ENCODE peak calls at places on chromosomes 2 and 18, in ten cellular contexts. Y, H, G, V, A, L, P, X, T and S are unnamed samples. For H3K4me1 and H3K27me3, the result is how much of the 10 kb centered on the place peaks cover.

GRCh38 chr2:238498691-238499295 is 72.1 kb downstream of the ASB1 start:
- DNase-seq in Y (no peak), H (no peak), G (no peak), V (peak), A (no peak), L (no peak), P (no peak), X (no peak), T (no peak), S (no peak)

GRCh38 chr2:181546086-181546485 is 88.9 kb downstream of the ITGA4 start:
- DNase-seq in Y (no peak), H (peak), G (no peak), V (no peak), A (no peak), L (no peak), P (peak), X (no peak), T (no peak), S (no peak)

GRCh38 chr2:108928660-108929377 is 60.2 kb downstream of the EDAR start:
- DNase-seq in Y (no peak), H (no peak), G (no peak), V (peak), A (no peak), L (no peak), P (no peak), X (no peak), T (peak), S (no peak)

GRCh38 chr2:70921839-70922590 is 13.7 kb upstream of the ATP6V1B1 start:
- DNase-seq in Y (no peak), H (no peak), G (no peak), V (no peak), A (no peak), L (no peak), P (peak), X (no peak), T (no peak), S (no peak)

GRCh38 chr2:218962859-218963492 is 3.5 kb downstream of the CDK5R2 start:
- DNase-seq in Y (peak), H (peak), G (peak), V (no peak), A (peak), L (peak), P (peak), X (peak), T (peak), S (peak)

GRCh38 chr2:96945011-96945410 is 41.4 kb downstream of the FAM178B start:
- DNase-seq in Y (no peak), H (no peak), G (no peak), V (no peak), A (no peak), L (no peak), P (no peak), X (no peak), T (no peak), S (peak)

GRCh38 chr2:150387586-150388288 is 99.7 kb downstream of the RND3 start:
- DNase-seq in Y (no peak), H (no peak), G (no peak), V (no peak), A (no peak), L (no peak), P (no peak), X (no peak), T (no peak), S (peak)

GRCh38 chr2:65340898-65341681 is 91.3 kb downstream of the SPRED2 start:
- DNase-seq in Y (no peak), H (no peak), G (no peak), V (no peak), A (no peak), L (no peak), P (no peak), X (no peak), T (no peak), S (no peak)

GRCh38 chr2:199430219-199430618 is 27.5 kb downstream of the SATB2 start:
- DNase-seq in Y (no peak), H (no peak), G (no peak), V (no peak), A (no peak), L (no peak), P (no peak), X (no peak), T (no peak), S (no peak)

GRCh38 chr2:63888490-63889402 is 47.0 kb downstream of the UGP2 start:
- DNase-seq in Y (no peak), H (peak), G (peak), V (no peak), A (peak), L (peak), P (peak), X (peak), T (no peak), S (no peak)

GRCh38 chr2:120629241-120629895 is 106.3 kb upstream of the GLI2 start:
- DNase-seq in Y (no peak), H (no peak), G (no peak), V (peak), A (no peak), L (no peak), P (no peak), X (no peak), T (no peak), S (no peak)

GRCh38 chr2:238097201-238097987 is 2.7 kb upstream of the ESPNL start:
- DNase-seq in Y (no peak), H (no peak), G (no peak), V (no peak), A (no peak), L (no peak), P (no peak), X (no peak), T (no peak), S (peak)

GRCh38 chr18:36469471-36469870 is 172.0 kb downstream of the FHOD3 start:
- DNase-seq in Y (no peak), H (no peak), G (no peak), V (no peak), A (no peak), L (no peak), P (no peak), X (no peak), T (no peak), S (peak)

GRCh38 chr18:34158881-34159690 is 65.6 kb downstream of the NOL4 start:
- DNase-seq in Y (peak), H (no peak), G (peak), V (peak), A (no peak), L (peak), P (peak), X (no peak), T (peak), S (peak)

GRCh38 chr2:178018141-178018540 is 54.4 kb downstream of the PDE11A start:
- DNase-seq in Y (no peak), H (no peak), G (no peak), V (no peak), A (no peak), L (no peak), P (no peak), X (no peak), T (no peak), S (peak)

GRCh38 chr2:99488587-99488998 is 1.2 kb downstream of the REV1 start:
- DNase-seq in Y (no peak), H (peak), G (no peak), V (no peak), A (no peak), L (no peak), P (peak), X (no peak), T (no peak), S (no peak)

GRCh38 chr2:208984376-208985100 is 439.3 kb upstream of the MAP2 start:
- DNase-seq in Y (no peak), H (peak), G (no peak), V (no peak), A (no peak), L (no peak), P (no peak), X (no peak), T (no peak), S (no peak)

GRCh38 chr18:54222922-54223567 is 1.4 kb downstream of the MBD2 start:
- DNase-seq in Y (no peak), H (no peak), G (no peak), V (no peak), A (peak), L (no peak), P (no peak), X (peak), T (no peak), S (no peak)

GRCh38 chr2:25879133-25879730 is 945 bp upstream of the ASXL2 start:
- DNase-seq in Y (no peak), H (peak), G (no peak), V (no peak), A (no peak), L (no peak), P (peak), X (no peak), T (no peak), S (no peak)

GRCh38 chr18:54263904-54264336 is 5.4 kb upstream of the POLI start:
- DNase-seq in Y (no peak), H (no peak), G (no peak), V (no peak), A (no peak), L (no peak), P (no peak), X (no peak), T (no peak), S (no peak)

GRCh38 chr18:33706391-33706790 is 128.4 kb downstream of the ASXL3 start:
- DNase-seq in Y (no peak), H (no peak), G (no peak), V (no peak), A (no peak), L (no peak), P (peak), X (no peak), T (no peak), S (no peak)

GRCh38 chr2:204972606-204973336 is 427.5 kb downstream of the PARD3B start:
- DNase-seq in Y (no peak), H (no peak), G (no peak), V (no peak), A (no peak), L (no peak), P (no peak), X (no peak), T (no peak), S (no peak)

DNA sequence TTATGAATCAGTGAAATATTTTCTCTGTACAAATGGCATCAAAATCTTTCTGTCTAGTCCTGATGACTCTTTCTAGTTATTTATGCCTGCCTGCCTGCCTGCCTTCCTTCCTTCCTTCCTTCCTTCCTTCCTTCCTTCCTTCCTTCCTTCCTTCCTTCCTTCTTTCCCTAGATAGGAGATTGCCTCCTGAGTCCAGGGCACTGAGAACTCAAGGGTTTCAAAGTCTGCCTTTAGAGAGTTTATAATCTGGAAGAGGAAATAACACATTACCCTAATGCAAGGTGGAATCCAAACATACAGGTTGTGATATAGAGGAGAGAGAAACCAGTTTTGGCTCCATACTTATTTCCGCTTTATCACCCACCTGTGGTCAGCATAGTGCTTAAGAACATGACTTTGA is 98.1 kb upstream of the SERPINE2 start:
- DNase-seq in Y (no peak), H (no peak), G (no peak), V (no peak), A (no peak), L (no peak), P (no peak), X (no peak), T (no peak), S (no peak)
- H3K4me1 ChIP-seq in Y (under half), H (under half), G (under half), V (under half), A (under half), L (under half), P (under half), X (under half), T (under half), S (under half)

DNA sequence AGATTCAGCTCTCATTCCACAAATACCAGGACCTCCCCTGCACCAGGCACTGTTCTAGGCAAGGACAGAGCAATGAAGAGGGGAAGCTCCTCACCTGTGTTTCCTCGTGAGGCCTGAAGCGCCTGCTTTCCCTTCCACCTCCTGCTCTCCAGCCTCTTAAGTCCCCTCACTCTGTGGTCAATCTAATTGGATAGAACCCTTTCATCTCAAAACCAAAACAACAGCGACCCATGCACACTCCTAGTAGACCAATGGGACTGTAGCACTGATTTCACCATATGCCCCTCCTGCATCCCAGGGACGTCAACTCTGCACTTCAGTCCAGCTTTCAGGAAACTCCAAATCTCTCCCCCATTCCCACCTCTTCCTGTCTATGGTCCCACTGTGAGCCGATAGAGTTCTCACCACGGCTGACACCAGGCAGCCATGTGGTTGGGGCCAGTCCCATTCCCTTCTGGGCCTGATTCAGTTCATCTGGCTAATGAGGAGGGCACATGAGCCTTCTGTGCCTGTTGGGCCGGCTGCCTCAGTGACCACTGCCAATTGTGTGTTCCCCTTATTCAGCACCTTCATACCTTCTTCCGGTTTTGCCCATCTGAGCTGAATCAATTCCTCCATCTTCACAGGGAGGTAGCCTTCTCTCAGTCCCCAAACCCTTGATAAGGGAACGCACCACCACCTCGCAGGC is 33.3 kb upstream of the MAT2A start:
- DNase-seq in Y (no peak), H (no peak), G (no peak), V (no peak), A (no peak), L (no peak), P (peak), X (no peak), T (no peak), S (no peak)
- H3K27ac ChIP-seq in Y (peak), H (peak), G (no peak), V (no peak), A (peak), L (no peak), P (no peak), X (no peak), T (no peak), S (peak)

GRCh38 chr2:222268311-222268980 is 30.4 kb downstream of the PAX3 start:
- DNase-seq in Y (no peak), H (no peak), G (no peak), V (no peak), A (no peak), L (no peak), P (no peak), X (no peak), T (no peak), S (no peak)

GRCh38 chr2:222272446-222273035 is 26.3 kb downstream of the PAX3 start:
- DNase-seq in Y (no peak), H (no peak), G (no peak), V (no peak), A (no peak), L (no peak), P (no peak), X (no peak), T (no peak), S (no peak)

GRCh38 chr2:222271854-222272253 is 26.9 kb downstream of the PAX3 start:
- DNase-seq in Y (no peak), H (no peak), G (no peak), V (no peak), A (no peak), L (no peak), P (no peak), X (no peak), T (no peak), S (no peak)

GRCh38 chr2:222269132-222269531 is 29.7 kb downstream of the PAX3 start:
- DNase-seq in Y (no peak), H (no peak), G (peak), V (no peak), A (no peak), L (no peak), P (no peak), X (no peak), T (no peak), S (no peak)

DNA sequence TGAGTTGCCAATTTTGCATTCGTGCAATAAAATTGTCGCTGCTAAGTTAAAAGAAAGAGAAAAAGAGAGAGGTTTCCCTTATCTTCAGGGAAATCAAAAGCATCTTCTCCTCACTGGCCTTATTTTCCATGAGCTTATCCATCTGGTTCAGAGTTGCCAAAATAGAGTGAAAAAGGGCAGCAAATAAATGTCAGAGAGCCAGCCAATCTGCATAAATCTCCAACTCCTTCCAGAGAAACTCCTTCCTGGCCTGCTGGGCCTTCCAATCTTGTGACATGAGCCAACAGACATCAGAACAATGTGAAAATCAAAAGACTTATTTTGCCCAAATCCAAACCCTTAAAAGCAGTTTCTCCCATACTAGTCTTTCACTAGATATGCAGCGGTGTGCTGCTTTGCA is 28.4 kb downstream of the PAX3 start:
- DNase-seq in Y (no peak), H (no peak), G (no peak), V (no peak), A (no peak), L (no peak), P (no peak), X (no peak), T (no peak), S (no peak)
- H3K27me3 ChIP-seq in Y (under half), H (half or more), G (half or more), V (under half), A (half or more), L (under half), P (under half), X (under half), T (under half), S (under half)

DNA sequence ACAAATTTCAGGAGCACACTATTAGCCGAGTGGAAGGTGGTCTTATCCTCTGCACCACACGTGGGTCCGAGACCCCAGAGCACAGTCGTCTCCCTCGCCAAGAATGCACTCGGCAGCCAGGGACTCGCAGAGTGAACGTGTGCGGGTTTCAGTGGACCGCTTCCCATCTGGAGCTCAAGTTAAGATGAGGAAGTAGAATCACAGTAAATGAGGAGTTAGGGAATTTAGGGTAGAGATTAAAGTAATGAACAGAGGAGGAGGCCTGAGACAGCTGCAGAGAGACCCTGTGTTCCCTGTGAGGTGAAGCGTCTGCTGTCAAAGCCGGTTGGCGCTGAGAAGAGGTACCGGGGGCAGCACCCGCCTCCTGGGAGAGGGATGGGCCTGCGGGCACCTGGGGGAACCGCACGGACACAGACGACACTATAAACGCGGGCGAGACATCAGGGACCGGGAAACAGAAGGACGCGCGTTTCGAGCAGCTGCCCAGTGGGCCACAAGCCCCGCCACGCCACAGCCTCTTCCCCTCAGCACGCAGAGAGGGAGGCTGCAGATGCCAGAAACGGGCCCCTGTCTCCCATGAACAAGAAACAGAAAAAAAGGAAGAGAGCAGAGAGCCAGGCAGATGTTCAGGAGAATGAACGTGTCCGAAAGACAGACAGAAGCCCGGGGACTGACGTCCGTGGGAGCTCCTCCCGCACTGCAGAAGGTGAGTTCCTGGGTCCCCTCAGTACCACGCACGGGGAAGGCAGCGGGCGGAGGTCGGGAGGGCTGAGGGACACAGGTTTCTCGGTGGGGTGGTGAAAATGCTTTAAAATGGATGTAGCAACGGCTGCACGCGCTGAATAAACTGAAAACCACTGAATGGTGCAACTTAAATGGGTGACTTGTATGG is 5.4 kb upstream of the KCNG2 start:
- DNase-seq in Y (no peak), H (no peak), G (no peak), V (peak), A (no peak), L (no peak), P (no peak), X (no peak), T (peak), S (no peak)
- H3K4me1 ChIP-seq in Y (under half), H (under half), G (under half), V (under half), A (under half), L (under half), P (under half), X (under half), T (under half), S (under half)